ENCODE peak calls at places on chromosomes 7 and 10, in six cellular contexts. M, N, R, Y, V and J are unnamed samples.

GRCh38 chr10:113534428-113534827 is 18.4 kb upstream of the HABP2 start:
- DNase-seq in M (no peak), R (no peak), V (no peak), Y (no peak), N (no peak), J (no peak)

GRCh38 chr7:19708397-19709248 is at the start of gene POLR1F:
- DNase-seq in V (peak), Y (peak), M (peak), N (peak), R (peak), J (peak)

GRCh38 chr10:24009115-24009514 is 199.8 kb upstream of the KIAA1217 start:
- DNase-seq in Y (no peak), N (no peak), M (no peak), V (no peak), R (no peak), J (no peak)

GRCh38 chr10:70849582-70850016 is 33.9 kb downstream of the SGPL1 start:
- DNase-seq in Y (no peak), N (peak), V (no peak), M (no peak), R (no peak), J (no peak)

GRCh38 chr7:149196705-149197171 is 1.4 kb downstream of the ZNF282 start:
- DNase-seq in Y (no peak), R (no peak), V (no peak), N (no peak), M (no peak), J (no peak)

GRCh38 chr10:44477021-44477420 is 92.1 kb upstream of the CXCL12 start:
- DNase-seq in M (no peak), N (no peak), R (no peak), V (no peak), Y (no peak), J (no peak)

GRCh38 chr10:28902215-28902614 is 224.9 kb downstream of the BAMBI start:
- DNase-seq in Y (no peak), N (no peak), M (no peak), V (no peak), R (no peak), J (no peak)

GRCh38 chr10:109282510-109282909 is 640.8 kb downstream of the XPNPEP1 start:
- DNase-seq in M (no peak), R (no peak), N (peak), Y (no peak), V (no peak), J (no peak)